ENCODE peak calls at places on chromosomes 6 and 20, in four cellular contexts. O, A, D and Y are unnamed samples. For H3K36me3, the result is how much of the 10 kb centered on the place peaks cover.

GRCh38 chr6:15620616-15621015 is 42.2 kb downstream of the DTNBP1 start:
- DNase-seq in D (no peak), O (no peak), A (no peak), Y (no peak)

GRCh38 chr6:125375841-125376240 is 74.1 kb upstream of the HDDC2 start:
- DNase-seq in D (no peak), A (no peak), O (no peak), Y (no peak)

GRCh38 chr6:41470341-41471063 is 75.7 kb upstream of the FOXP4 start:
- DNase-seq in O (no peak), A (peak), D (peak), Y (no peak)

GRCh38 chr20:17589161-17589834 is 19.4 kb downstream of the DSTN start:
- DNase-seq in O (no peak), D (no peak), A (no peak), Y (no peak)

GRCh38 chr6:5498579-5498899 is 237.2 kb downstream of the FARS2 start:
- DNase-seq in D (no peak), A (no peak), O (no peak), Y (no peak)

GRCh38 chr6:73514746-73515110 is 6.1 kb downstream of the EEF1A1 start:
- DNase-seq in A (no peak), O (no peak), D (no peak), Y (no peak)

GRCh38 chr6:155595264-155595663 is 139.6 kb upstream of the NOX3 start:
- DNase-seq in A (no peak), O (no peak), D (no peak), Y (peak)

GRCh38 chr6:35969676-35970075 is 48.8 kb upstream of the SRPK1 start:
- DNase-seq in D (no peak), A (peak), O (no peak), Y (no peak)

GRCh38 chr20:59772931-59773913 is 160.2 kb downstream of the SYCP2 start:
- DNase-seq in O (no peak), D (no peak), A (no peak), Y (peak)

GRCh38 chr20:14948416-14948815 is 611.0 kb upstream of the FLRT3 start:
- DNase-seq in D (no peak), A (no peak), O (no peak), Y (no peak)

GRCh38 chr6:26155066-26155925 is 68.1 kb downstream of the HFE start:
- DNase-seq in O (no peak), D (peak), A (no peak), Y (peak)

GRCh38 chr20:38640486-38640885 is 38.9 kb downstream of the ARHGAP40 start:
- DNase-seq in A (no peak), D (no peak), O (no peak), Y (no peak)
- TF ChIP-seq CTCF in A (no peak), D (no peak), O (no peak), Y (no peak)

GRCh38 chr6:127468936-127469335 is 9.7 kb upstream of the KIAA0408 start:
- DNase-seq in O (no peak), D (no peak), A (peak), Y (no peak)
- H3K36me3 ChIP-seq in O (under half), D (under half), A (under half), Y (under half)

GRCh38 chr6:11968241-11968806 is 43.8 kb upstream of the HIVEP1 start:
- DNase-seq in A (no peak), O (no peak), D (no peak), Y (no peak)
- TF ChIP-seq CTCF in A (no peak), O (no peak), D (no peak), Y (no peak)

DNA sequence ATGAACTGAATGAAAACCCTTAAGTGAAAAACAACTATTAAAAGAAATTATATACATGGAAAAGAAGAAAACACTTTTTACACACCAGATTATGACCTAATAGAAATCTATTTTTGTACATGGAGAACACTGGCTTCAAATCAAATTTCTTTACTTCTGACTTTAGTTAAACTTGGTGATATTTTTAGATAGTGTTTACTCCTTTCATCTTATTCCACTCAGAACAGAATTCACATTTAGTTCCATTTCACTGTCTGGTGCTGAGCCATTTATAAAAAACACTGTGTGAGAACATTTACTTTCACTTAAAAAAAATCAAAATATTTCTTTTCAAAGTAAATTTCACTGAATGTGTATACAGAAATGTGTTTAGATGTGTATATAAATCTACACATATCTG is 136.8 kb downstream of the DST start:
- DNase-seq in A (no peak), D (no peak), O (no peak), Y (no peak)
- H3K36me3 ChIP-seq in A (under half), D (half or more), O (under half), Y (under half)